ENCODE peak calls at places on chromosome 20, in four cellular contexts. C, G, X and Y are unnamed samples.

GRCh38 chr20:57342829-57343228 is 8.2 kb upstream of the RAE1 start:
- DNase-seq in X (no peak), C (no peak), G (no peak), Y (no peak)

GRCh38 chr20:59219206-59219605 is 55.6 kb downstream of the ZNF831 start:
- DNase-seq in C (no peak), G (no peak), X (no peak), Y (no peak)

GRCh38 chr20:34328928-34329677 is 25.9 kb upstream of the AHCY start:
- DNase-seq in X (no peak), C (no peak), G (no peak), Y (no peak)

GRCh38 chr20:63351811-63352591 is 9.1 kb downstream of the CHRNA4 start:
- DNase-seq in C (peak; percentile 82), X (no peak), G (no peak), Y (no peak)

GRCh38 chr20:51178153-51178552 is 155.2 kb upstream of the KCNG1 start:
- DNase-seq in X (no peak), G (no peak), C (no peak), Y (no peak)

GRCh38 chr20:39152742-39153141 is 190.6 kb downstream of the DHX35 start:
- DNase-seq in G (no peak), X (no peak), C (no peak), Y (no peak)

GRCh38 chr20:53527196-53527595 is 66.4 kb downstream of the ZNF217 start:
- DNase-seq in G (no peak), C (no peak), X (no peak), Y (no peak)

GRCh38 chr20:2707353-2708072 is 14.9 kb downstream of the EBF4 start:
- DNase-seq in G (no peak), X (no peak), C (no peak), Y (no peak)

GRCh38 chr20:38726849-38727601 is 2.7 kb downstream of the SLC32A1 start:
- DNase-seq in G (peak; percentile 73), C (peak; percentile 99), X (peak; percentile 61), Y (no peak)

GRCh38 chr20:2946988-2947961 is 74.0 kb downstream of the PTPRA start:
- DNase-seq in G (peak; percentile 36), X (peak; percentile 100), C (no peak), Y (no peak)

GRCh38 chr20:17935761-17936160 is 32.8 kb downstream of the SNX5 start:
- DNase-seq in X (no peak), C (no peak), G (no peak), Y (no peak)

GRCh38 chr20:45510242-45510862 is 5.1 kb downstream of the SPINT3 start:
- DNase-seq in G (no peak), X (no peak), C (no peak), Y (no peak)

GRCh38 chr20:24236963-24237362 is 232.5 kb upstream of the SYNDIG1 start:
- DNase-seq in X (no peak), G (no peak), C (no peak), Y (no peak)

GRCh38 chr20:62451970-62452369 is 23.8 kb downstream of the GATA5 start:
- DNase-seq in C (no peak), G (no peak), X (no peak), Y (no peak)

DNA sequence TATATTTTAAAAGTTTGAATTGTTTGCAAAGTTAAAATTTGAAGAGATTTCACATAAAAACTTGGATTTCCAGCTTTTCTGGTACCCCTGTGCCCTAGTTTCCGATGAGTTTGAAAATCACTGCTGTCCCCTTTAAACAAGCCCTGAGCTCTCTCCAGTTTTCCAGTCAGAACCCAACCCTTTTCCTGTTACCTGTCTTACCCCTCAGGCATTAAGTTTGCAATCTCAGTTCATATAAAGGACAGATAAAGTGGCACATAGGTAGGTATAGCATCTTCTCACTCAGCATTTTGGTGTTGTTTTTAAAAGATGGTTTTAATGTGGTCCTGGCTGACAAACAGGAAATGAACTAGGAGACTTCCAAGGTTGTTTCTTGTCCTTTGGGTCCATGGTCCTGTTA is 82.8 kb downstream of the JAG1 start:
- DNase-seq in G (no peak), C (no peak), X (no peak), Y (no peak)
- H2AFZ ChIP-seq in G (no peak overlapping the region), C (no peak overlapping the region), X (no peak overlapping the region), Y (no peak overlapping the region)

DNA sequence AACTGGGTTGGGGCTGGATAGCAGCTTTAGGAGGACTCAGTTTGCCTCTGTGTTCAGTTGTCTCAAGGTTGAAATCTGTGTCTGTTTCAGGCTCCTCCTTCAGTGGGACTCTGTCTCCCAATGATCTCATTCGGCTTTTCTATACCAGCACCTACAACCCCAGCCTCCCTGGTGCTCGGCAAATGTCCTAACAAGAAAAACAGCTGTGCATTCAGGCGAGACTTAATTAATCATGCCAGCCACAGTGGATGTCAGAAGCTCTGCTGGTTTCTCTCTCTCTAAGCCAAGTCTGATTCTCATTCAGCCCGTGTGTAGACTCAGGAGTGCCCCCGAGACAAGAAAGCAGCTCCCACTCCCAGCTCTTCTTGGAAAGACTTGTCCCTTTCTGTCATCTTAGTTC is 46.8 kb downstream of the SUN5 start:
- DNase-seq in C (no peak), X (no peak), G (no peak), Y (no peak)
- TF ChIP-seq CREB1 in C (no peak), X (no peak), G (no peak), Y (no peak)

DNA sequence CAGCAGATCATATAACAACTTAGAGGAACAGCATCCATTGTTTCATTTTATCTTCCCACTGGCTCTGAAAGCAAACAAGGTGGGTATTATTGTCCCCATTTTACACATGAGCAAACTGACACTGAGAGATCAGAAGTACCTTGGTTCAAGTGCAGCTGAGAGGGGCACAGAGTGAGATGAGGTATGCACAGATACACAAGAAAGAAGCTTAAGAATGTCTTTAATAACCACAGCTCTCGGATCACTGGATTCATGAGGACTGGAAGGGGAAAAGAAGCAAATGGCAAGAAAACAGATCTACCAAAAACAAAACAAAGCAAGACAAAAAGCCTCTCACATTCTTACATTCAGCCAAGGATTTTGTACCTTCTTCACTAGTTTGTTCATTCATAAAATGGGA is 10.6 kb downstream of the SLC2A10 start:
- DNase-seq in C (no peak), X (no peak), G (no peak), Y (no peak)
- TF ChIP-seq SP1 in C (no peak), X (no peak), G (no peak), Y (no peak)

DNA sequence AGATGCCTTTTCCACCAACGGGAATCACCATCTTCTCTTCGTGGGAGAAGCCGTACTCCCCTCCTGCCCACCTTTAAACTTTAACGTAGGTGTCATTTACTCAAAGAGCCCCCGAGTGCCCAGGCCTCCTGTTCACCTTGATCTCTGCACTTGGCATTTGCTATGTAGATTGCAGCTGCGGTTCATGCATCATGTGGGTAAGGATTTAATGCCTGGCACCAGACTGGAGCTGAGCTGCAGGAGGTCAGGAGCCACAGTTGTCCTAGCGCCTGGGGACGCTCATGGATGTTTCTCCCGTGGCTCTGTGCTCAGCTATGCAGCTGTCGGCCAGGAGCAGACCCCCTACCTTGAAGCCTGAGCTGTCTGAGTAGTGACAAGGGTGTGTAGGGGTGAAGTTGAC is 133.7 kb downstream of the CDH4 start:
- DNase-seq in C (no peak), X (no peak), G (no peak), Y (no peak)
- H2AFZ ChIP-seq in C (no peak overlapping the region), X (no peak overlapping the region), G (no peak overlapping the region), Y (no peak overlapping the region)